ENCODE peak calls at places on chromosomes 6 and 20, in ten cellular contexts. One of them, this sample, is unnamed.

GRCh38 chr6:145028144-145028818 is 707.0 kb downstream of the EPM2A start:
- DNase-seq in small intestine: peak
- DNase-seq in ascending aorta: no peak
- DNase-seq in GM12865: peak
- DNase-seq in astrocyte of the spinal cord: peak
- DNase-seq in WERI-Rb-1: peak
- DNase-seq in fibroblast of pulmonary artery: peak
- DNase-seq in H7: peak
- DNase-seq in AG04449: no peak
- DNase-seq in cardiac fibroblast: peak
- DNase-seq in this sample: no peak

GRCh38 chr6:170107606-170108222 is 183.2 kb downstream of the DLL1 start:
- DNase-seq in small intestine: no peak
- DNase-seq in ascending aorta: no peak
- DNase-seq in GM12865: no peak
- DNase-seq in astrocyte of the spinal cord: no peak
- DNase-seq in WERI-Rb-1: no peak
- DNase-seq in fibroblast of pulmonary artery: no peak
- DNase-seq in H7: no peak
- DNase-seq in AG04449: no peak
- DNase-seq in cardiac fibroblast: no peak
- DNase-seq in this sample: no peak

GRCh38 chr6:8180327-8181161 is 78.2 kb upstream of the EEF1E1 start:
- DNase-seq in small intestine: no peak
- DNase-seq in ascending aorta: no peak
- DNase-seq in GM12865: no peak
- DNase-seq in astrocyte of the spinal cord: peak
- DNase-seq in WERI-Rb-1: no peak
- DNase-seq in fibroblast of pulmonary artery: peak
- DNase-seq in H7: peak
- DNase-seq in AG04449: peak
- DNase-seq in cardiac fibroblast: peak
- DNase-seq in this sample: peak

GRCh38 chr6:38720295-38720694 is 5.2 kb downstream of the DNAH8 start:
- DNase-seq in small intestine: no peak
- DNase-seq in ascending aorta: no peak
- DNase-seq in GM12865: no peak
- DNase-seq in astrocyte of the spinal cord: no peak
- DNase-seq in WERI-Rb-1: peak
- DNase-seq in fibroblast of pulmonary artery: peak
- DNase-seq in H7: peak
- DNase-seq in AG04449: no peak
- DNase-seq in cardiac fibroblast: peak
- DNase-seq in this sample: no peak

GRCh38 chr20:62010551-62011402 is 54.9 kb downstream of the TAF4 start:
- DNase-seq in small intestine: peak
- DNase-seq in ascending aorta: no peak
- DNase-seq in GM12865: peak
- DNase-seq in astrocyte of the spinal cord: peak
- DNase-seq in WERI-Rb-1: peak
- DNase-seq in fibroblast of pulmonary artery: peak
- DNase-seq in H7: peak
- DNase-seq in AG04449: no peak
- DNase-seq in cardiac fibroblast: peak
- DNase-seq in this sample: no peak

GRCh38 chr6:33477864-33478263 is 23.5 kb downstream of the ZBTB9 start:
- DNase-seq in small intestine: no peak
- DNase-seq in ascending aorta: no peak
- DNase-seq in GM12865: no peak
- DNase-seq in astrocyte of the spinal cord: no peak
- DNase-seq in WERI-Rb-1: no peak
- DNase-seq in fibroblast of pulmonary artery: no peak
- DNase-seq in H7: no peak
- DNase-seq in AG04449: no peak
- DNase-seq in cardiac fibroblast: no peak
- DNase-seq in this sample: no peak

GRCh38 chr6:47428746-47429664 is 48.6 kb upstream of the CD2AP start:
- DNase-seq in small intestine: no peak
- DNase-seq in ascending aorta: no peak
- DNase-seq in GM12865: no peak
- DNase-seq in astrocyte of the spinal cord: no peak
- DNase-seq in WERI-Rb-1: no peak
- DNase-seq in fibroblast of pulmonary artery: no peak
- DNase-seq in H7: peak
- DNase-seq in AG04449: no peak
- DNase-seq in cardiac fibroblast: no peak
- DNase-seq in this sample: no peak

GRCh38 chr6:154403803-154404202 is 47.2 kb upstream of the IPCEF1 start:
- DNase-seq in small intestine: no peak
- DNase-seq in ascending aorta: no peak
- DNase-seq in GM12865: no peak
- DNase-seq in astrocyte of the spinal cord: peak
- DNase-seq in WERI-Rb-1: no peak
- DNase-seq in fibroblast of pulmonary artery: peak
- DNase-seq in H7: no peak
- DNase-seq in AG04449: peak
- DNase-seq in cardiac fibroblast: peak
- DNase-seq in this sample: peak

GRCh38 chr6:84635081-84635745 is 129.2 kb downstream of the TBX18 start:
- DNase-seq in small intestine: no peak
- DNase-seq in ascending aorta: no peak
- DNase-seq in GM12865: no peak
- DNase-seq in astrocyte of the spinal cord: peak
- DNase-seq in WERI-Rb-1: no peak
- DNase-seq in fibroblast of pulmonary artery: peak
- DNase-seq in H7: no peak
- DNase-seq in AG04449: no peak
- DNase-seq in cardiac fibroblast: peak
- DNase-seq in this sample: no peak

GRCh38 chr20:41716436-41716835 is 98.3 kb upstream of the CHD6 start:
- DNase-seq in small intestine: no peak
- DNase-seq in ascending aorta: no peak
- DNase-seq in GM12865: no peak
- DNase-seq in astrocyte of the spinal cord: peak
- DNase-seq in WERI-Rb-1: no peak
- DNase-seq in fibroblast of pulmonary artery: no peak
- DNase-seq in H7: no peak
- DNase-seq in AG04449: peak
- DNase-seq in cardiac fibroblast: peak
- DNase-seq in this sample: no peak

GRCh38 chr6:17600527-17601388 is 656 bp downstream of the FAM8A1 start:
- DNase-seq in small intestine: peak
- DNase-seq in ascending aorta: no peak
- DNase-seq in GM12865: peak
- DNase-seq in astrocyte of the spinal cord: peak
- DNase-seq in WERI-Rb-1: peak
- DNase-seq in fibroblast of pulmonary artery: peak
- DNase-seq in H7: peak
- DNase-seq in AG04449: no peak
- DNase-seq in cardiac fibroblast: no peak
- DNase-seq in this sample: no peak

GRCh38 chr6:9999806-10000205 is 415.1 kb downstream of the TFAP2A start:
- DNase-seq in small intestine: no peak
- DNase-seq in ascending aorta: no peak
- DNase-seq in GM12865: no peak
- DNase-seq in astrocyte of the spinal cord: no peak
- DNase-seq in WERI-Rb-1: no peak
- DNase-seq in fibroblast of pulmonary artery: no peak
- DNase-seq in H7: no peak
- DNase-seq in AG04449: no peak
- DNase-seq in cardiac fibroblast: no peak
- DNase-seq in this sample: no peak

GRCh38 chr6:32794510-32794909 is 22.3 kb downstream of the HLA-DOB start:
- DNase-seq in small intestine: no peak
- DNase-seq in ascending aorta: no peak
- DNase-seq in GM12865: no peak
- DNase-seq in astrocyte of the spinal cord: no peak
- DNase-seq in WERI-Rb-1: no peak
- DNase-seq in fibroblast of pulmonary artery: no peak
- DNase-seq in H7: no peak
- DNase-seq in AG04449: no peak
- DNase-seq in cardiac fibroblast: no peak
- DNase-seq in this sample: no peak

GRCh38 chr6:34638834-34639736 is 57.5 kb downstream of the ILRUN start:
- DNase-seq in small intestine: peak
- DNase-seq in ascending aorta: no peak
- DNase-seq in GM12865: peak
- DNase-seq in astrocyte of the spinal cord: no peak
- DNase-seq in WERI-Rb-1: no peak
- DNase-seq in fibroblast of pulmonary artery: no peak
- DNase-seq in H7: no peak
- DNase-seq in AG04449: no peak
- DNase-seq in cardiac fibroblast: peak
- DNase-seq in this sample: no peak

DNA sequence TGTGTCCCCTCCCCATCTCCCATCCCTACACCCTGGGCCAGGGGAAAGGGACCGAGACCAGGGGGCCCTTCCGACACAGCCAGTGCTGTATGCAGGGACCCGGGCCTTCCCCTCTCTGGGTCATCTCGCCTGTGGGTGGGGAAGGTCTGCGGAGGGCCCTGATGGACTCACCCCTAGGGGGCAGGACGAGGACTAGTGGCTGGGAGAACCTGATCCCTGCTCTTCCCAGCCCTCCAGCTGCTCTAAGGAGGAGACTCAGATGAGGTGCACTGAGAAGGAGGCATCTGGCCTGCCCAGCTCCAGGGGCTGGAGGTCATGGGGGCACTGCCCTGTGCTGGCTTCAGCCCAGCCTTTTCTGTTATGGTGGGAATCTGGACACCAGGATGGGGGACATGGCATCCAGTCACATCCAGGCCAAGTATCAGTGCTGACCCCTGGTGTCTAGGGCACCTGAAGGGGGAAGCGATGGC is 735 bp downstream of the MYL9 start:
- DNase-seq in small intestine: no peak
- DNase-seq in ascending aorta: no peak
- DNase-seq in GM12865: no peak
- DNase-seq in astrocyte of the spinal cord: no peak
- DNase-seq in WERI-Rb-1: peak
- DNase-seq in fibroblast of pulmonary artery: peak
- DNase-seq in H7: peak
- DNase-seq in AG04449: no peak
- DNase-seq in cardiac fibroblast: peak
- DNase-seq in this sample: peak
- H3K4me3 ChIP-seq in small intestine: no peak
- H3K4me3 ChIP-seq in ascending aorta: peak
- H3K4me3 ChIP-seq in GM12865: no peak
- H3K4me3 ChIP-seq in astrocyte of the spinal cord: peak
- H3K4me3 ChIP-seq in WERI-Rb-1: no peak
- H3K4me3 ChIP-seq in fibroblast of pulmonary artery: peak
- H3K4me3 ChIP-seq in H7: peak
- H3K4me3 ChIP-seq in AG04449: peak
- H3K4me3 ChIP-seq in cardiac fibroblast: peak
- H3K4me3 ChIP-seq in this sample: peak

DNA sequence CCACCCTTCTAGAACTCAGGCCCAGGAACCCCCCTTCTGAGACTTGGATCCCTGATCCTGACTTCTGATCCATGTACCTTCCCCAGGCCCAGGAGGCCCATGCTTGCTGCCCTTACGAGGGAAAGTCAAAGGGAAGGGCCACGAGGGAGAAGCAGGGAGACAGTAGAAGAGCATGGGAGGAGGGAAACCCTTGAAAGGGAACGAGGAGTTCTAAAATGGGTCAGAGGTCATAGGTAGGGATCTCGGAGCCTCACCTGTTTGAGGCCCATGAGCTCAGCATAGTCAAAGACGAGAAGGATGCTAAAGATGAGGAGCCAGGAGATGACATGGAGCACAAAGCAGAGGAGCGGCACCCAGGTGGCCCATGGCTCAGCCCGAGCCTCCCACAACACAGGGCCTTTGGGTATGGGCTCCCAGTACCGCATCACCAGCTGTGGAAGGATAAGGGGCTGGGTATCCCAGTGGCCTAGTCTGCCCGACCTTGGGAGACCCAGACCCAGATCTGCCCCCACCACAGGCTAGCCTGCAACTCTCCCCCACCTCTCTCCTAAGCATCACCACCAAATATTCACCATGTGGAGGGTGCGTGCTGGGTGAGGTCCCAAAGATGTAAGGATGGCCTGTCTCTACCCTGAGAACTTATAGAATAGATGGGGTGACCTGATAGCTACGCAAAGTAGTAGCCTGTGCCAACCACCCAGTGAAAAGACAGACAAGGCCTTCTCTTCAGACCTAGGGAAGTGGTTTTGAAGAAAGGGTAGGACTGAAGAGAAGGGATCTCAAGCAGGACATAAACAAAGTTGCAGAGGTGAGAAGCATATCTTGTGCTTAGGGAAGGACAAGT is 1.5 kb downstream of the NRM start:
- DNase-seq in small intestine: no peak
- DNase-seq in ascending aorta: no peak
- DNase-seq in GM12865: peak
- DNase-seq in astrocyte of the spinal cord: no peak
- DNase-seq in WERI-Rb-1: no peak
- DNase-seq in fibroblast of pulmonary artery: no peak
- DNase-seq in H7: no peak
- DNase-seq in AG04449: no peak
- DNase-seq in cardiac fibroblast: no peak
- DNase-seq in this sample: no peak
- H3K4me3 ChIP-seq in small intestine: no peak
- H3K4me3 ChIP-seq in ascending aorta: no peak
- H3K4me3 ChIP-seq in GM12865: peak
- H3K4me3 ChIP-seq in astrocyte of the spinal cord: no peak
- H3K4me3 ChIP-seq in WERI-Rb-1: peak
- H3K4me3 ChIP-seq in fibroblast of pulmonary artery: no peak
- H3K4me3 ChIP-seq in H7: no peak
- H3K4me3 ChIP-seq in AG04449: peak
- H3K4me3 ChIP-seq in cardiac fibroblast: peak
- H3K4me3 ChIP-seq in this sample: no peak

DNA sequence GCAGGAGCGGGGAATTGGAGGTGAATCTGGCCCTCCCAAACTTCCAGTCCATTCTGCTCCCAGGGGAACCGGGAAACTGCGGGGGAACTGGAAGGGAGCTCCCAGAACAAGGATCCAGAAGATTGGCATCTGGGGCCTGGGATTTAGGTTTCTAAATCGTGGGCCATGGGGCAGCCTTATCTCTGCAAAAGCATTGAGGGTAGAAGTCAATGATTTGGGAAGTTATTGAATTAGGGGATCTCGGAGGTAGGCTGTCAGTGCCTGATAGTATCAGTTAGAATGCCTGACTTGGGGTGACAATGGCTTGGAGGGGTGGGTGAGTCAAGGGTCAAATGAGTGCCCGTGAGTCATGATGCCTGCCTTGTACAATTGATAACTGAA is 45.2 kb downstream of the HNF4A start:
- DNase-seq in small intestine: no peak
- DNase-seq in ascending aorta: no peak
- DNase-seq in GM12865: no peak
- DNase-seq in astrocyte of the spinal cord: no peak
- DNase-seq in WERI-Rb-1: no peak
- DNase-seq in fibroblast of pulmonary artery: no peak
- DNase-seq in H7: no peak
- DNase-seq in AG04449: no peak
- DNase-seq in cardiac fibroblast: no peak
- DNase-seq in this sample: no peak
- H3K4me3 ChIP-seq in small intestine: no peak
- H3K4me3 ChIP-seq in ascending aorta: no peak
- H3K4me3 ChIP-seq in GM12865: no peak
- H3K4me3 ChIP-seq in astrocyte of the spinal cord: no peak
- H3K4me3 ChIP-seq in WERI-Rb-1: no peak
- H3K4me3 ChIP-seq in fibroblast of pulmonary artery: no peak
- H3K4me3 ChIP-seq in H7: no peak
- H3K4me3 ChIP-seq in AG04449: no peak
- H3K4me3 ChIP-seq in cardiac fibroblast: no peak
- H3K4me3 ChIP-seq in this sample: no peak

GRCh38 chr6:6684365-6684833 is 95.9 kb downstream of the LY86 start:
- DNase-seq in small intestine: no peak
- DNase-seq in ascending aorta: no peak
- DNase-seq in GM12865: peak
- DNase-seq in astrocyte of the spinal cord: no peak
- DNase-seq in WERI-Rb-1: no peak
- DNase-seq in fibroblast of pulmonary artery: no peak
- DNase-seq in H7: no peak
- DNase-seq in AG04449: no peak
- DNase-seq in cardiac fibroblast: no peak
- DNase-seq in this sample: no peak
- H3K4me3 ChIP-seq in small intestine: no peak
- H3K4me3 ChIP-seq in ascending aorta: no peak
- H3K4me3 ChIP-seq in GM12865: peak
- H3K4me3 ChIP-seq in astrocyte of the spinal cord: no peak
- H3K4me3 ChIP-seq in WERI-Rb-1: no peak
- H3K4me3 ChIP-seq in fibroblast of pulmonary artery: no peak
- H3K4me3 ChIP-seq in H7: no peak
- H3K4me3 ChIP-seq in AG04449: no peak
- H3K4me3 ChIP-seq in cardiac fibroblast: no peak
- H3K4me3 ChIP-seq in this sample: no peak